ENCODE peak calls at places on chromosomes 5 and 9, in six cellular contexts. K, J, S, E, O and D are unnamed samples.

GRCh38 chr9:108442604-108443277 is 413.0 kb downstream of the ACTL7B start:
- DNase-seq in K (no peak), J (no peak), S (no peak), E (no peak), O (no peak), D (no peak)

GRCh38 chr9:73176450-73176875 is 24.8 kb downstream of the ANXA1 start:
- DNase-seq in K (no peak), J (no peak), S (no peak), E (peak), O (no peak), D (no peak)

GRCh38 chr9:88522360-88522759 is 12.6 kb upstream of the NXNL2 start:
- DNase-seq in K (no peak), J (no peak), S (no peak), E (no peak), O (no peak), D (no peak)

GRCh38 chr9:99134893-99135341 is 30.0 kb downstream of the TGFBR1 start:
- DNase-seq in K (no peak), J (no peak), S (no peak), E (no peak), O (no peak), D (no peak)

GRCh38 chr5:122035913-122036312 is 42.1 kb downstream of the LOX start:
- DNase-seq in K (no peak), J (peak), S (no peak), E (no peak), O (no peak), D (no peak)

GRCh38 chr5:135851186-135851906 is 16.9 kb downstream of the SLC25A48 start:
- DNase-seq in K (no peak), J (no peak), S (no peak), E (no peak), O (no peak), D (no peak)

GRCh38 chr9:124290053-124290581 is 32.4 kb downstream of the NEK6 start:
- DNase-seq in K (peak), J (no peak), S (no peak), E (no peak), O (no peak), D (no peak)

GRCh38 chr9:114072181-114073140 is 5.6 kb downstream of the AMBP start:
- DNase-seq in K (no peak), J (peak), S (no peak), E (no peak), O (no peak), D (no peak)

GRCh38 chr5:157510682-157511081 is 50.7 kb downstream of the NIPAL4 start:
- DNase-seq in K (no peak), J (no peak), S (no peak), E (no peak), O (no peak), D (no peak)

GRCh38 chr9:132560604-132561304 is 21.7 kb upstream of the BARHL1 start:
- DNase-seq in K (no peak), J (no peak), S (no peak), E (no peak), O (no peak), D (no peak)

GRCh38 chr5:139872052-139872766 is 76.6 kb downstream of the PSD2 start:
- DNase-seq in K (no peak), J (no peak), S (no peak), E (no peak), O (no peak), D (no peak)

GRCh38 chr9:15182003-15182695 is 124.9 kb downstream of the TTC39B start:
- DNase-seq in K (no peak), J (no peak), S (no peak), E (no peak), O (no peak), D (no peak)

GRCh38 chr9:133558191-133559126 is 24.0 kb downstream of the ADAMTSL2 start:
- DNase-seq in K (peak), J (peak), S (no peak), E (peak), O (peak), D (peak)

GRCh38 chr9:74431467-74431866 is 65.7 kb upstream of the RORB start:
- DNase-seq in K (no peak), J (peak), S (no peak), E (no peak), O (no peak), D (no peak)

GRCh38 chr9:116939605-116940004 is 252.5 kb downstream of the TRIM32 start:
- DNase-seq in K (no peak), J (no peak), S (no peak), E (no peak), O (no peak), D (no peak)

GRCh38 chr5:33480876-33481275 is 40.1 kb downstream of the TARS1 start:
- DNase-seq in K (no peak), J (no peak), S (no peak), E (no peak), O (no peak), D (no peak)

GRCh38 chr5:150398432-150399157 is 14.1 kb downstream of the CD74 start:
- DNase-seq in K (peak), J (peak), S (no peak), E (no peak), O (no peak), D (no peak)

GRCh38 chr5:96348536-96348935 is 84.5 kb downstream of the PCSK1 start:
- DNase-seq in K (no peak), J (no peak), S (no peak), E (no peak), O (no peak), D (no peak)

GRCh38 chr9:93869863-93870262 is 85.3 kb downstream of the BARX1 start:
- DNase-seq in K (no peak), J (no peak), S (no peak), E (no peak), O (no peak), D (no peak)

GRCh38 chr9:19875291-19875910 is 86.6 kb upstream of the SLC24A2 start:
- DNase-seq in K (no peak), J (no peak), S (no peak), E (no peak), O (no peak), D (no peak)

GRCh38 chr5:69450116-69450515 is 35.2 kb downstream of the MARVELD2 start:
- DNase-seq in K (no peak), J (no peak), S (no peak), E (peak), O (no peak), D (no peak)

GRCh38 chr9:86700601-86701000 is 246.7 kb downstream of the GAS1 start:
- DNase-seq in K (no peak), J (no peak), S (no peak), E (no peak), O (no peak), D (no peak)

GRCh38 chr9:31848505-31849285 is 535.7 kb upstream of the ACO1 start:
- DNase-seq in K (no peak), J (no peak), S (no peak), E (peak), O (no peak), D (no peak)

GRCh38 chr9:70639853-70640814 is 225.7 kb upstream of the KLF9 start:
- DNase-seq in K (no peak), J (peak), S (no peak), E (peak), O (no peak), D (no peak)

GRCh38 chr9:5195450-5195849 is 10.0 kb upstream of the INSL6 start:
- DNase-seq in K (no peak), J (no peak), S (no peak), E (no peak), O (no peak), D (no peak)

GRCh38 chr5:179906294-179906794 is 1.4 kb downstream of the TBC1D9B start:
- DNase-seq in K (no peak), J (no peak), S (no peak), E (no peak), O (no peak), D (no peak)

GRCh38 chr9:137466041-137466799 is 7.1 kb upstream of the NSMF start:
- DNase-seq in K (no peak), J (no peak), S (no peak), E (no peak), O (no peak), D (no peak)

GRCh38 chr5:17187401-17187800 is 30.0 kb upstream of the BASP1 start:
- DNase-seq in K (no peak), J (no peak), S (no peak), E (no peak), O (no peak), D (no peak)

GRCh38 chr9:16119861-16120641 is 567.2 kb downstream of the CCDC171 start:
- DNase-seq in K (no peak), J (peak), S (no peak), E (peak), O (no peak), D (no peak)

GRCh38 chr5:58818515-58818914 is 235.6 kb downstream of the RAB3C start:
- DNase-seq in K (no peak), J (no peak), S (no peak), E (no peak), O (no peak), D (no peak)

GRCh38 chr9:4680178-4680535 is 788 bp downstream of the CDC37L1 start:
- DNase-seq in K (no peak), J (no peak), S (no peak), E (no peak), O (no peak), D (no peak)

GRCh38 chr9:72554221-72554641 is 32.8 kb downstream of the TMC1 start:
- DNase-seq in K (no peak), J (peak), S (no peak), E (no peak), O (no peak), D (no peak)

GRCh38 chr9:131733601-131734061 is 6.2 kb downstream of the RAPGEF1 start:
- DNase-seq in K (no peak), J (peak), S (no peak), E (peak), O (peak), D (no peak)

GRCh38 chr9:6049798-6050197 is 34.4 kb upstream of the RANBP6 start:
- DNase-seq in K (no peak), J (peak), S (no peak), E (no peak), O (no peak), D (no peak)

GRCh38 chr9:94971378-94972131 is 245.1 kb downstream of the AOPEP start:
- DNase-seq in K (no peak), J (no peak), S (no peak), E (no peak), O (no peak), D (no peak)